ENCODE peak calls at places on chromosomes 4 and X, in six cellular contexts. U is heart left ventricle, W is uterus, Y is right lobe of liver, K is endothelial cell of umbilical vein, C is transverse colon. P is an unnamed sample.

GRCh38 chrX:72712094-72712755 is 1.9 kb downstream of the PHKA1 start:
- DNase-seq in U (no peak), W (no peak), Y (no peak), K (peak), C (no peak), P (peak)

GRCh38 chr4:123564758-123565346 is 168.3 kb downstream of the SPRY1 start:
- DNase-seq in U (no peak), W (no peak), Y (no peak), K (peak), C (peak), P (peak)

GRCh38 chr4:88008133-88008621 is 742 bp downstream of the PKD2 start:
- DNase-seq in U (peak), W (peak), Y (peak), K (peak), C (peak), P (peak)

GRCh38 chr4:62474802-62475201 is 1274.7 kb downstream of the ADGRL3 start:
- DNase-seq in U (no peak), W (no peak), Y (no peak), K (no peak), C (no peak), P (no peak)

GRCh38 chr4:181264908-181265307 is 978.3 kb upstream of the TENM3 start:
- DNase-seq in U (peak), W (no peak), Y (no peak), K (no peak), C (no peak), P (no peak)

GRCh38 chr4:174284181-174284886 is 623 bp downstream of the CEP44 start:
- DNase-seq in U (no peak), W (no peak), Y (no peak), K (peak), C (peak), P (peak)

GRCh38 chr4:25172964-25173917 is 13.0 kb upstream of the SEPSECS start:
- DNase-seq in U (peak), W (peak), Y (no peak), K (peak), C (no peak), P (peak)

GRCh38 chr4:116073051-116073450 is 959.6 kb upstream of the NDST4 start:
- DNase-seq in U (no peak), W (no peak), Y (no peak), K (no peak), C (no peak), P (no peak)

GRCh38 chr4:13968723-13969122 is 341.2 kb upstream of the BOD1L1 start:
- DNase-seq in U (no peak), W (no peak), Y (no peak), K (no peak), C (no peak), P (no peak)

GRCh38 chr4:95643627-95644026 is 94.9 kb upstream of the UNC5C start:
- DNase-seq in U (no peak), W (no peak), Y (no peak), K (no peak), C (no peak), P (no peak)

GRCh38 chrX:100695302-100695701 is 36.6 kb downstream of the SYTL4 start:
- DNase-seq in U (no peak), W (no peak), Y (no peak), K (no peak), C (no peak), P (no peak)

GRCh38 chr4:25937801-25938200 is 23.8 kb downstream of the SMIM20 start:
- DNase-seq in U (no peak), W (no peak), Y (no peak), K (no peak), C (no peak), P (no peak)

GRCh38 chr4:148443550-148444295 is 1.5 kb upstream of the NR3C2 start:
- DNase-seq in U (peak), W (peak), Y (peak), K (peak), C (peak), P (no peak)

GRCh38 chr4:99404595-99405287 is 30.4 kb downstream of the ADH7 start:
- DNase-seq in U (peak), W (no peak), Y (no peak), K (peak), C (no peak), P (peak)

GRCh38 chrX:39527045-39527444 is 570.7 kb downstream of the BCOR start:
- DNase-seq in U (no peak), W (no peak), Y (no peak), K (no peak), C (no peak), P (peak)

GRCh38 chr4:140372607-140373327 is 679 bp upstream of the SCOC start:
- DNase-seq in U (no peak), W (no peak), Y (no peak), K (no peak), C (peak), P (peak)

GRCh38 chr4:6939761-6940743 is 30.4 kb downstream of the TBC1D14 start:
- DNase-seq in U (no peak), W (no peak), Y (no peak), K (no peak), C (no peak), P (peak)

GRCh38 chr4:153798901-153799707 is 10.2 kb upstream of the SFRP2 start:
- DNase-seq in U (no peak), W (no peak), Y (no peak), K (no peak), C (no peak), P (no peak)

GRCh38 chr4:173862754-173863153 is 332.7 kb upstream of the HAND2 start:
- DNase-seq in U (no peak), W (no peak), Y (no peak), K (no peak), C (no peak), P (no peak)

GRCh38 chrX:153726286-153727107 is 1.8 kb downstream of the ABCD1 start:
- DNase-seq in U (peak), W (peak), Y (peak), K (peak), C (peak), P (peak)
- TF ChIP-seq POLR2A in U (no peak), W (no peak), Y (peak), K (no peak), C (no peak), P (no peak)

GRCh38 chr4:127403523-127404084 is 229.2 kb upstream of the INTU start:
- DNase-seq in U (no peak), W (no peak), Y (no peak), K (no peak), C (no peak), P (no peak)

GRCh38 chr4:127406187-127406586 is 226.6 kb upstream of the INTU start:
- DNase-seq in U (no peak), W (no peak), Y (no peak), K (no peak), C (no peak), P (no peak)

GRCh38 chr4:127400736-127401346 is 231.9 kb upstream of the INTU start:
- DNase-seq in U (peak), W (peak), Y (no peak), K (peak), C (peak), P (peak)
- TF ChIP-seq CTCF in U (peak), W (peak), Y (peak), K (peak), C (peak), P (peak)

GRCh38 chr4:1255151-1255550 is 6.2 kb upstream of the CTBP1 start:
- DNase-seq in U (no peak), W (no peak), Y (no peak), K (no peak), C (no peak), P (no peak)
- H3K4me3 ChIP-seq in U (no peak), W (no peak), Y (no peak), K (no peak), C (no peak), P (no peak)

DNA sequence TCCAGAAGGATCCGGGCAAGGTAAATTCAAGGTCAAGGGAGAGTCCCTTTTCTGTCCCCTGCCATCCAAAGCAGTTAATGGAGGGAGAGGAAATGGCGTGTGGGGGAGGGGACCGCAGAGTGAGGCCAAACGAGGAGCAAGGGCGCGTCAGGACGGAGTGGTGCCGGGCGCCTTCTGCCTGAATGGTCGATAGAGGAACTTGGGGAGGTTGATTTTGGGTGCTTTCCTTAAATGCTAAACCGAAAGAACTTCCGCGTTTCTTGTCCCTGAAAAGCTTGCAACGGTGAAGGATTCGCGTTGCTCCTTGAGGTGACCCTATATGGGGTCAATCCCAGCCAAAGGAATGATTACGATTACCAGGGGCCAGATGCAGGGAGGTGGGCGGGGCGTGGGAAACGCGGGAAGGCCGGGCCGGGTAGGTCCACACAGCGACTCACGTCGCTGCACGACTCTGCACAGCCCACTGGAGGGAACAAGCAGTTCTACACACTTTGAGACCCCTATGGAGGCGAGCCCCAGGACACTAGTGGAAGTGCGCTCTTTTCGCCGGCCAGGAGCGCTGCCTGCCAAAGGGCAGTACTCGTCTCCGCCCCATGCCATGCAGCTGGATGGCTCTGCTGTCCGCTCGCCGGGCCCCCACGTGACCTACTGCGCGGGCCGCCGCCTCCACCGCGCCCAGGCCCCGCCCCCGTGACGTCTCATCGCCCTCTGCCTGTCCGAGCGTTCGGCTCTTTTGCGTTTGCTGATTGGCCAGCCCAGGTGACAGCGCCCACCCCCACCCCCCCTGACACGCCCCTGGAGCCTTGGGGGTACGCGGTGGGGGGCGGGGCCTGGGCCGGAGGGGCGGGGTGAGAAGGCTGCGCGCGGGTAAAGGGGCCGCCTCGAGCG is 452 bp upstream of the GK start:
- DNase-seq in U (peak), W (peak), Y (peak), K (peak), C (peak), P (peak)
- TF ChIP-seq POLR2A in U (peak), W (peak), Y (peak), K (peak), C (peak), P (peak)

GRCh38 chr4:102623622-102624021 is 122.5 kb downstream of the NFKB1 start:
- DNase-seq in U (no peak), W (no peak), Y (no peak), K (peak), C (no peak), P (peak)
- TF ChIP-seq CTCF in U (no peak), W (no peak), Y (no peak), K (peak), C (no peak), P (no peak)

DNA sequence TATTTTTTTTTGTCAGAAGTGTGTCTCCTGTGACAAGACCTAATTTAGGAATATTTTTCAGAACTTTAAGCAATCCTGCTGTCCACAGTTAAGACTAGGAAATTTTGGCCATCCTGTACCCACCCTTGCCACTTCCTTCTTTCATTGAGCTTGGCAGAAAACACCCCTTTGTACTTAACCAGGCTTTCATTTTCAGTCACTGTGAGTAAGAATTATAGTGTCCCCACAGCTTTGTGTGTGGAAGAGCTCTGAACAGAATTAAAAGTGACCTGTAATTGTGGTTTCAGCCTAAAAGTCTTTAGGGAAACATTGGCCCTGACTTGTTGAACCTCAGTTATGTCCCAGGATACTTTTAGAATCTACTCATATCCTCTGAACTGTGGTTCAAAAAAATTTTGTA is 153.7 kb upstream of the BMP3 start:
- DNase-seq in U (no peak), W (no peak), Y (no peak), K (no peak), C (no peak), P (no peak)
- H3K4me3 ChIP-seq in U (no peak), W (no peak), Y (no peak), K (no peak), C (no peak), P (no peak)